ENCODE peak calls at places on chromosome 6, in five cellular contexts. One of them, this sample, is unnamed.

GRCh38 chr6:139485185-139485584 is 110.7 kb upstream of the CITED2 start:
- DNase-seq in psoas muscle: no peak
- DNase-seq in nephron progenitor cell: no peak
- DNase-seq in endothelial cell: no peak
- DNase-seq in heart right ventricle: no peak
- DNase-seq in this sample: no peak

GRCh38 chr6:13614126-13614925 is 809 bp upstream of the NOL7 start:
- DNase-seq in psoas muscle: peak; percentile 58
- DNase-seq in nephron progenitor cell: peak; percentile 70
- DNase-seq in heart right ventricle: peak; percentile 54
- DNase-seq in endothelial cell: peak; percentile 63
- DNase-seq in this sample: peak; percentile 55

GRCh38 chr6:14841901-14842421 is 403.9 kb upstream of the JARID2 start:
- DNase-seq in psoas muscle: peak; percentile 75
- DNase-seq in endothelial cell: no peak
- DNase-seq in nephron progenitor cell: no peak
- DNase-seq in heart right ventricle: no peak
- DNase-seq in this sample: peak; percentile 99

GRCh38 chr6:129209355-129209754 is 326.4 kb downstream of the LAMA2 start:
- DNase-seq in psoas muscle: no peak
- DNase-seq in nephron progenitor cell: no peak
- DNase-seq in heart right ventricle: no peak
- DNase-seq in endothelial cell: no peak
- DNase-seq in this sample: no peak

GRCh38 chr6:136188492-136188891 is 61.6 kb downstream of the MTFR2 start:
- DNase-seq in heart right ventricle: no peak
- DNase-seq in nephron progenitor cell: no peak
- DNase-seq in psoas muscle: no peak
- DNase-seq in endothelial cell: no peak
- DNase-seq in this sample: no peak

GRCh38 chr6:145699462-145699861 is 35.9 kb downstream of the EPM2A start:
- DNase-seq in nephron progenitor cell: no peak
- DNase-seq in endothelial cell: no peak
- DNase-seq in heart right ventricle: no peak
- DNase-seq in psoas muscle: no peak
- DNase-seq in this sample: peak; percentile 84

GRCh38 chr6:166998256-166999144 is 697 bp upstream of the CEP43 start:
- DNase-seq in psoas muscle: peak; percentile 25
- DNase-seq in endothelial cell: peak; percentile 53
- DNase-seq in heart right ventricle: peak; percentile 33
- DNase-seq in nephron progenitor cell: peak; percentile 57
- DNase-seq in this sample: no peak

GRCh38 chr6:74222768-74223321 is 526.8 kb downstream of the CD109 start:
- DNase-seq in nephron progenitor cell: no peak
- DNase-seq in psoas muscle: no peak
- DNase-seq in endothelial cell: peak; percentile 21
- DNase-seq in heart right ventricle: no peak
- DNase-seq in this sample: no peak

GRCh38 chr6:27144740-27145079 is 102.8 kb upstream of the PRSS16 start:
- DNase-seq in psoas muscle: no peak
- DNase-seq in heart right ventricle: no peak
- DNase-seq in nephron progenitor cell: no peak
- DNase-seq in endothelial cell: no peak
- DNase-seq in this sample: no peak

GRCh38 chr6:131954775-131955107 is 3.6 kb upstream of the CCN2 start:
- DNase-seq in endothelial cell: no peak
- DNase-seq in heart right ventricle: no peak
- DNase-seq in nephron progenitor cell: no peak
- DNase-seq in psoas muscle: no peak
- DNase-seq in this sample: peak; percentile 100

GRCh38 chr6:27375613-27376079 is 12.9 kb upstream of the ZNF391 start:
- DNase-seq in nephron progenitor cell: no peak
- DNase-seq in psoas muscle: no peak
- DNase-seq in endothelial cell: no peak
- DNase-seq in heart right ventricle: no peak
- DNase-seq in this sample: peak; percentile 9

GRCh38 chr6:112109267-112109666 is 21.9 kb downstream of the FAM229B start:
- DNase-seq in psoas muscle: no peak
- DNase-seq in heart right ventricle: no peak
- DNase-seq in nephron progenitor cell: peak; percentile 30
- DNase-seq in endothelial cell: no peak
- DNase-seq in this sample: no peak

GRCh38 chr6:5215799-5216198 is 45.0 kb downstream of the LYRM4 start:
- DNase-seq in endothelial cell: no peak
- DNase-seq in nephron progenitor cell: no peak
- DNase-seq in psoas muscle: no peak
- DNase-seq in heart right ventricle: no peak
- DNase-seq in this sample: no peak

GRCh38 chr6:134166529-134167221 is 114.3 kb upstream of the SLC2A12 start:
- DNase-seq in endothelial cell: no peak
- DNase-seq in psoas muscle: no peak
- DNase-seq in heart right ventricle: no peak
- DNase-seq in nephron progenitor cell: no peak
- DNase-seq in this sample: peak; percentile 71

GRCh38 chr6:168962886-168963285 is 290.8 kb downstream of the THBS2 start:
- DNase-seq in psoas muscle: peak; percentile 67
- DNase-seq in nephron progenitor cell: no peak
- DNase-seq in endothelial cell: no peak
- DNase-seq in heart right ventricle: no peak
- DNase-seq in this sample: peak; percentile 45

GRCh38 chr6:110037726-110038295 is 59.7 kb downstream of the GPR6 start:
- DNase-seq in nephron progenitor cell: no peak
- DNase-seq in psoas muscle: no peak
- DNase-seq in heart right ventricle: no peak
- DNase-seq in endothelial cell: no peak
- DNase-seq in this sample: no peak

GRCh38 chr6:5132741-5133140 is 47.6 kb downstream of the PPP1R3G start:
- DNase-seq in heart right ventricle: peak; percentile 57
- DNase-seq in nephron progenitor cell: no peak
- DNase-seq in psoas muscle: peak; percentile 63
- DNase-seq in endothelial cell: peak; percentile 57
- DNase-seq in this sample: peak; percentile 99

DNA sequence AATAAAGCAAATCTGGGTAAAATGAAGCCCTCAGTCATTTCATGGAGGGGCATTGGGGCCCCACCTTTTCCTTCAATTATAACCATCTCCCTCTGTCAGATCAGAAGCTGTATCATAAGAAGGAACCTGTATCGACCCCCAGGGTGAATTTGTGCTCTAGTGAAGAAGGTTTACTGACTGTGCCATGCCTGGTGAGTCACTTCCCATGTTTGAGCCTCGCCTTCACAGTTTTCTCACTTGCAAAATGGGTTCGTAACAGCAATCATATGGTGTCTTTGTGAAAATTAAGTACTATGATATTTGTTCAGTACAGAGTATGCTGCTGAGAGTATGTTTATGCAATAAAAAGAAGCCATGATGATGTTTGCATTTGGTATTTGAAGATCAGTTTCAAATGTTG is 178.0 kb downstream of the LRFN2 start:
- DNase-seq in heart right ventricle: no peak
- DNase-seq in nephron progenitor cell: no peak
- DNase-seq in psoas muscle: no peak
- DNase-seq in endothelial cell: no peak
- DNase-seq in this sample: no peak
- TF ChIP-seq CTCF in heart right ventricle: no peak
- TF ChIP-seq CTCF in nephron progenitor cell: no peak
- TF ChIP-seq CTCF in psoas muscle: no peak
- TF ChIP-seq CTCF in endothelial cell: no peak
- TF ChIP-seq CTCF in this sample: no peak

DNA sequence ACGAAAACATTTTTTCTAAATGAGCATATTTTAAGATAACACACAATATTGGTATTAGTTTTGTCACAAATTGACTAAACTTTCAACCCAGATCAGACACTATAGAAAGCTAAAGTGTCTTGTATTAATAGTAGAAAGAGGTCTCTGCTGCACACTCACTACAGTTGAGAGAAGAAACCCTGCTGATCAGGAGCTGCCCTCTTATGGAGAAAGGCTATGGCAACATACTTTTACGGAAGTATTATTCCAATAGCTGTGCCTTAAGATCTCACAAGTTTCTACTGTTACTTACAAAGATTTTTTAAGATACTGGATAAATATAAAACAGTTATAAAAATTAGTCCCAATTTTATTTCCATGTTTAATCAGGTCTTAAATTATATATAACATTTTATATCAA is 155.7 kb downstream of the RIMS1 start:
- DNase-seq in psoas muscle: no peak
- DNase-seq in endothelial cell: no peak
- DNase-seq in heart right ventricle: no peak
- DNase-seq in nephron progenitor cell: no peak
- DNase-seq in this sample: no peak
- TF ChIP-seq CTCF in psoas muscle: no peak
- TF ChIP-seq CTCF in endothelial cell: no peak
- TF ChIP-seq CTCF in heart right ventricle: no peak
- TF ChIP-seq CTCF in nephron progenitor cell: no peak
- TF ChIP-seq CTCF in this sample: no peak

GRCh38 chr6:34855463-34855862 is 32.4 kb downstream of the TAF11 start:
- DNase-seq in endothelial cell: no peak
- DNase-seq in heart right ventricle: no peak
- DNase-seq in psoas muscle: no peak
- DNase-seq in nephron progenitor cell: no peak
- DNase-seq in this sample: no peak
- TF ChIP-seq CTCF in endothelial cell: peak; percentile 22
- TF ChIP-seq CTCF in heart right ventricle: no peak
- TF ChIP-seq CTCF in psoas muscle: no peak
- TF ChIP-seq CTCF in nephron progenitor cell: no peak
- TF ChIP-seq CTCF in this sample: peak; percentile 20

GRCh38 chr6:105302617-105303128 is 100.2 kb downstream of the PREP start:
- DNase-seq in psoas muscle: no peak
- DNase-seq in nephron progenitor cell: no peak
- DNase-seq in heart right ventricle: no peak
- DNase-seq in endothelial cell: no peak
- DNase-seq in this sample: no peak
- TF ChIP-seq CTCF in psoas muscle: peak; percentile 45
- TF ChIP-seq CTCF in nephron progenitor cell: no peak
- TF ChIP-seq CTCF in heart right ventricle: no peak
- TF ChIP-seq CTCF in endothelial cell: no peak
- TF ChIP-seq CTCF in this sample: no peak

GRCh38 chr6:77740380-77740779 is 87.5 kb downstream of the MEI4 start:
- DNase-seq in nephron progenitor cell: no peak
- DNase-seq in endothelial cell: no peak
- DNase-seq in heart right ventricle: no peak
- DNase-seq in psoas muscle: no peak
- DNase-seq in this sample: peak; percentile 46
- TF ChIP-seq CTCF in nephron progenitor cell: no peak
- TF ChIP-seq CTCF in endothelial cell: peak; percentile 73
- TF ChIP-seq CTCF in heart right ventricle: peak; percentile 32
- TF ChIP-seq CTCF in psoas muscle: no peak
- TF ChIP-seq CTCF in this sample: peak; percentile 37

DNA sequence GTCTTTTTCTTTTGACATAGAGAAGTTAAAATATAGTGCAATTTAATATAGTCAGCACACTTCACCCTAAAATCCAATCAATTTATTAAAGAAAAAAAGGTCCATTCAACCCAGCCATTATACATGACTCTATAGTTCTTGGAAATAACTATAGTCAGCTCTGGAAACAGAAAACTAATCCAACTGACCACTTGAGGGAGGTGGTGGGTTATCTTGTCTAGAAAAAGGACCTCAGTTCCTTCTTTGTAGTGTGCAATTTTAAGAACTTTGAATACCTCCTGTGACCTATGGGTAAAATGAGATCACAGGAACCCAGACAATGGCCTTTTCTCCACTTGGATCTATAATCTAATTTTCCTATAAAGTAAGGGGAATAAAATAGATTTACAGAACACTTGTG is 163.6 kb upstream of the CENPW start:
- DNase-seq in nephron progenitor cell: no peak
- DNase-seq in psoas muscle: no peak
- DNase-seq in heart right ventricle: no peak
- DNase-seq in endothelial cell: no peak
- DNase-seq in this sample: peak; percentile 71
- TF ChIP-seq CTCF in nephron progenitor cell: peak; percentile 47
- TF ChIP-seq CTCF in psoas muscle: peak; percentile 10
- TF ChIP-seq CTCF in heart right ventricle: peak; percentile 7
- TF ChIP-seq CTCF in endothelial cell: no peak
- TF ChIP-seq CTCF in this sample: peak; percentile 63

GRCh38 chr6:3747100-3747737 is 4.3 kb downstream of the PXDC1 start:
- DNase-seq in endothelial cell: no peak
- DNase-seq in psoas muscle: no peak
- DNase-seq in heart right ventricle: no peak
- DNase-seq in nephron progenitor cell: no peak
- DNase-seq in this sample: no peak

GRCh38 chr6:3749390-3749978 is 2.0 kb downstream of the PXDC1 start:
- DNase-seq in endothelial cell: no peak
- DNase-seq in nephron progenitor cell: no peak
- DNase-seq in heart right ventricle: no peak
- DNase-seq in psoas muscle: no peak
- DNase-seq in this sample: no peak

GRCh38 chr6:3748726-3749389 is 2.7 kb downstream of the PXDC1 start:
- DNase-seq in heart right ventricle: no peak
- DNase-seq in endothelial cell: no peak
- DNase-seq in nephron progenitor cell: no peak
- DNase-seq in psoas muscle: no peak
- DNase-seq in this sample: no peak

GRCh38 chr6:3746696-3747095 is 4.8 kb downstream of the PXDC1 start:
- DNase-seq in heart right ventricle: no peak
- DNase-seq in psoas muscle: no peak
- DNase-seq in nephron progenitor cell: no peak
- DNase-seq in endothelial cell: no peak
- DNase-seq in this sample: no peak

GRCh38 chr6:3748208-3748701 is 3.3 kb downstream of the PXDC1 start:
- DNase-seq in psoas muscle: peak; percentile 81
- DNase-seq in nephron progenitor cell: peak; percentile 71
- DNase-seq in endothelial cell: peak; percentile 81
- DNase-seq in heart right ventricle: peak; percentile 66
- DNase-seq in this sample: peak; percentile 78
- TF ChIP-seq CTCF in psoas muscle: peak; percentile 66
- TF ChIP-seq CTCF in nephron progenitor cell: peak; percentile 54
- TF ChIP-seq CTCF in endothelial cell: peak; percentile 44
- TF ChIP-seq CTCF in heart right ventricle: peak; percentile 80
- TF ChIP-seq CTCF in this sample: peak; percentile 75

DNA sequence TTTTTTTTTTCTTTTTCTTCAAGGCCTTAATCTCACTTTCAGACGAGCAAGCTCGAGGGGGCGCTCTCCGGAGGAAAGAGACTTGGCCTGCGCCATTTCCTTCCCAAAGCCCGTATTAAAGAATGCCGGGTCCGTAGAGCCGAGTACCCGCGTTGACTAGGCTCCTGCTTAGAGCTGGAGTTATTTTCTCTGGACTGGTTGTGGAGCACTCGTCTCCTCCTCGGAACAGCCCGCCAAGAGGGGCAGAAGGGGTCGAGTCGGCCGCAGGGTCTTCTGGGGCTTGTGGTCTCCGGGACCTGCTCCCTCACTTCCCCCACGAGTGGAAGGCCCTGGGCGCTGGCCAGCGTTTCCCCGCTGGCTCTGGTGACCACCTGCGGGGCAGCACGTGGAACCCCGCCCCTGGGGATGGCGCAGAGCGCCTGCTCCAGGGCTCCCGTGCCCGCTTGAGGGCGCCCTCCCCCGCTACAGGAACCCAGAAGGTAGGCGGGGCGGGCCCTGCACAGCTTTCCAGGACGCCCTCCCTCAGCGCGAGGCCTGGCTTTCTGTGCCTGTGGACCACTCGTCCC is 2.7 kb upstream of the MEI4 start:
- DNase-seq in endothelial cell: peak; percentile 92
- DNase-seq in nephron progenitor cell: peak; percentile 68
- DNase-seq in heart right ventricle: peak; percentile 47
- DNase-seq in psoas muscle: peak; percentile 27
- DNase-seq in this sample: no peak
- TF ChIP-seq CTCF in endothelial cell: peak; percentile 54
- TF ChIP-seq CTCF in nephron progenitor cell: peak; percentile 40
- TF ChIP-seq CTCF in heart right ventricle: peak; percentile 46
- TF ChIP-seq CTCF in psoas muscle: no peak
- TF ChIP-seq CTCF in this sample: no peak